ENCODE peak calls at places on chromosomes 6 and 20, in seven cellular contexts. One of them, this sample, is unnamed.

GRCh38 chr6:119541132-119541905 is 191.8 kb upstream of the MAN1A1 start:
- DNase-seq in thoracic aorta: no peak
- DNase-seq in NCI-H1417: no peak
- DNase-seq in HuH-7: no peak
- DNase-seq in HT-29: peak
- DNase-seq in skeletal muscle cell: peak
- DNase-seq in endothelial cell: no peak
- DNase-seq in this sample: no peak

GRCh38 chr6:119193707-119194106 is 115.2 kb upstream of the FAM184A start:
- DNase-seq in thoracic aorta: no peak
- DNase-seq in NCI-H1417: no peak
- DNase-seq in HuH-7: no peak
- DNase-seq in HT-29: no peak
- DNase-seq in skeletal muscle cell: no peak
- DNase-seq in endothelial cell: no peak
- DNase-seq in this sample: no peak

GRCh38 chr6:14281831-14282230 is 164.3 kb downstream of the CD83 start:
- DNase-seq in thoracic aorta: no peak
- DNase-seq in NCI-H1417: no peak
- DNase-seq in HuH-7: no peak
- DNase-seq in HT-29: no peak
- DNase-seq in skeletal muscle cell: no peak
- DNase-seq in endothelial cell: no peak
- DNase-seq in this sample: no peak

GRCh38 chr6:75128881-75129570 is 76.8 kb downstream of the COL12A1 start:
- DNase-seq in thoracic aorta: no peak
- DNase-seq in NCI-H1417: no peak
- DNase-seq in HuH-7: no peak
- DNase-seq in HT-29: no peak
- DNase-seq in skeletal muscle cell: no peak
- DNase-seq in endothelial cell: no peak
- DNase-seq in this sample: no peak

GRCh38 chr6:169824848-169825557 is 73.6 kb downstream of the ERMARD start:
- DNase-seq in thoracic aorta: no peak
- DNase-seq in NCI-H1417: no peak
- DNase-seq in HuH-7: no peak
- DNase-seq in HT-29: no peak
- DNase-seq in skeletal muscle cell: no peak
- DNase-seq in endothelial cell: no peak
- DNase-seq in this sample: no peak

GRCh38 chr6:132830236-132830799 is 15.9 kb downstream of the RPS12 start:
- DNase-seq in thoracic aorta: no peak
- DNase-seq in NCI-H1417: peak
- DNase-seq in HuH-7: peak
- DNase-seq in HT-29: peak
- DNase-seq in skeletal muscle cell: no peak
- DNase-seq in endothelial cell: no peak
- DNase-seq in this sample: peak

GRCh38 chr6:133590814-133591213 is 298.1 kb upstream of the TCF21 start:
- DNase-seq in thoracic aorta: no peak
- DNase-seq in NCI-H1417: no peak
- DNase-seq in HuH-7: no peak
- DNase-seq in HT-29: peak
- DNase-seq in skeletal muscle cell: peak
- DNase-seq in endothelial cell: no peak
- DNase-seq in this sample: no peak

GRCh38 chr20:63494420-63495166 is 4.3 kb downstream of the EEF1A2 start:
- DNase-seq in thoracic aorta: no peak
- DNase-seq in NCI-H1417: no peak
- DNase-seq in HuH-7: no peak
- DNase-seq in HT-29: no peak
- DNase-seq in skeletal muscle cell: no peak
- DNase-seq in endothelial cell: no peak
- DNase-seq in this sample: no peak

GRCh38 chr6:157135691-157136090 is 187.6 kb downstream of the TMEM242 start:
- DNase-seq in thoracic aorta: no peak
- DNase-seq in NCI-H1417: no peak
- DNase-seq in HuH-7: no peak
- DNase-seq in HT-29: no peak
- DNase-seq in skeletal muscle cell: no peak
- DNase-seq in endothelial cell: no peak
- DNase-seq in this sample: no peak

GRCh38 chr6:44435500-44435899 is 48.0 kb downstream of the CDC5L start:
- DNase-seq in thoracic aorta: no peak
- DNase-seq in NCI-H1417: no peak
- DNase-seq in HuH-7: no peak
- DNase-seq in HT-29: no peak
- DNase-seq in skeletal muscle cell: no peak
- DNase-seq in endothelial cell: no peak
- DNase-seq in this sample: no peak

GRCh38 chr6:14165091-14165490 is 47.5 kb downstream of the CD83 start:
- DNase-seq in thoracic aorta: no peak
- DNase-seq in NCI-H1417: no peak
- DNase-seq in HuH-7: no peak
- DNase-seq in HT-29: no peak
- DNase-seq in skeletal muscle cell: peak
- DNase-seq in endothelial cell: no peak
- DNase-seq in this sample: no peak

GRCh38 chr6:109877028-109877726 is 100.9 kb upstream of the GPR6 start:
- DNase-seq in thoracic aorta: no peak
- DNase-seq in NCI-H1417: no peak
- DNase-seq in HuH-7: no peak
- DNase-seq in HT-29: no peak
- DNase-seq in skeletal muscle cell: no peak
- DNase-seq in endothelial cell: no peak
- DNase-seq in this sample: no peak

GRCh38 chr6:429515-430121 is 38.1 kb downstream of the IRF4 start:
- DNase-seq in thoracic aorta: no peak
- DNase-seq in NCI-H1417: no peak
- DNase-seq in HuH-7: no peak
- DNase-seq in HT-29: no peak
- DNase-seq in skeletal muscle cell: no peak
- DNase-seq in endothelial cell: no peak
- DNase-seq in this sample: no peak

GRCh38 chr20:64102647-64103354 is 4.6 kb downstream of the NPBWR2 start:
- DNase-seq in thoracic aorta: no peak
- DNase-seq in NCI-H1417: peak
- DNase-seq in HuH-7: peak
- DNase-seq in HT-29: no peak
- DNase-seq in skeletal muscle cell: no peak
- DNase-seq in endothelial cell: no peak
- DNase-seq in this sample: peak

GRCh38 chr6:118660218-118660569 is 8.8 kb upstream of the CEP85L start:
- DNase-seq in thoracic aorta: no peak
- DNase-seq in NCI-H1417: peak
- DNase-seq in HuH-7: no peak
- DNase-seq in HT-29: no peak
- DNase-seq in skeletal muscle cell: no peak
- DNase-seq in endothelial cell: no peak
- DNase-seq in this sample: no peak

GRCh38 chr6:108331982-108332381 is 37.1 kb downstream of the AFG1L start:
- DNase-seq in thoracic aorta: no peak
- DNase-seq in NCI-H1417: no peak
- DNase-seq in HuH-7: no peak
- DNase-seq in HT-29: no peak
- DNase-seq in skeletal muscle cell: no peak
- DNase-seq in endothelial cell: no peak
- DNase-seq in this sample: no peak

GRCh38 chr6:12504325-12504966 is 212.1 kb upstream of the PHACTR1 start:
- DNase-seq in thoracic aorta: no peak
- DNase-seq in NCI-H1417: no peak
- DNase-seq in HuH-7: peak
- DNase-seq in HT-29: peak
- DNase-seq in skeletal muscle cell: no peak
- DNase-seq in endothelial cell: peak
- DNase-seq in this sample: peak

GRCh38 chr20:53954734-53955658 is 115.4 kb downstream of the BCAS1 start:
- DNase-seq in thoracic aorta: no peak
- DNase-seq in NCI-H1417: no peak
- DNase-seq in HuH-7: no peak
- DNase-seq in HT-29: no peak
- DNase-seq in skeletal muscle cell: no peak
- DNase-seq in endothelial cell: no peak
- DNase-seq in this sample: no peak

GRCh38 chr6:38487423-38487822 is 152.3 kb downstream of the BTBD9 start:
- DNase-seq in thoracic aorta: no peak
- DNase-seq in NCI-H1417: no peak
- DNase-seq in HuH-7: no peak
- DNase-seq in HT-29: no peak
- DNase-seq in skeletal muscle cell: no peak
- DNase-seq in endothelial cell: no peak
- DNase-seq in this sample: no peak

GRCh38 chr20:31822421-31823330 is 3.5 kb downstream of the MYLK2 start:
- DNase-seq in thoracic aorta: peak
- DNase-seq in NCI-H1417: peak
- DNase-seq in HuH-7: peak
- DNase-seq in HT-29: peak
- DNase-seq in skeletal muscle cell: no peak
- DNase-seq in endothelial cell: peak
- DNase-seq in this sample: peak

GRCh38 chr6:85185977-85186376 is 263.9 kb upstream of the NT5E start:
- DNase-seq in thoracic aorta: no peak
- DNase-seq in NCI-H1417: no peak
- DNase-seq in HuH-7: no peak
- DNase-seq in HT-29: no peak
- DNase-seq in skeletal muscle cell: peak
- DNase-seq in endothelial cell: no peak
- DNase-seq in this sample: no peak

GRCh38 chr6:154891901-154892300 is 103.2 kb upstream of the TIAM2 start:
- DNase-seq in thoracic aorta: no peak
- DNase-seq in NCI-H1417: no peak
- DNase-seq in HuH-7: no peak
- DNase-seq in HT-29: peak
- DNase-seq in skeletal muscle cell: no peak
- DNase-seq in endothelial cell: no peak
- DNase-seq in this sample: no peak

GRCh38 chr20:54345301-54345724 is 130.1 kb upstream of the DOK5 start:
- DNase-seq in thoracic aorta: no peak
- DNase-seq in NCI-H1417: no peak
- DNase-seq in HuH-7: no peak
- DNase-seq in HT-29: peak
- DNase-seq in skeletal muscle cell: peak
- DNase-seq in endothelial cell: no peak
- DNase-seq in this sample: no peak

GRCh38 chr6:137357263-137357947 is 136.8 kb downstream of the OLIG3 start:
- DNase-seq in thoracic aorta: no peak
- DNase-seq in NCI-H1417: no peak
- DNase-seq in HuH-7: peak
- DNase-seq in HT-29: no peak
- DNase-seq in skeletal muscle cell: no peak
- DNase-seq in endothelial cell: no peak
- DNase-seq in this sample: peak

GRCh38 chr20:56859751-56860366 is 230.8 kb downstream of the TFAP2C start:
- DNase-seq in thoracic aorta: no peak
- DNase-seq in NCI-H1417: no peak
- DNase-seq in HuH-7: no peak
- DNase-seq in HT-29: no peak
- DNase-seq in skeletal muscle cell: no peak
- DNase-seq in endothelial cell: no peak
- DNase-seq in this sample: peak

GRCh38 chr20:23165307-23165750 is 79.2 kb upstream of the CD93 start:
- DNase-seq in thoracic aorta: no peak
- DNase-seq in NCI-H1417: no peak
- DNase-seq in HuH-7: no peak
- DNase-seq in HT-29: peak
- DNase-seq in skeletal muscle cell: no peak
- DNase-seq in endothelial cell: peak
- DNase-seq in this sample: peak

GRCh38 chr6:82396964-82397761 is 33.5 kb downstream of the TPBG start:
- DNase-seq in thoracic aorta: no peak
- DNase-seq in NCI-H1417: no peak
- DNase-seq in HuH-7: no peak
- DNase-seq in HT-29: peak
- DNase-seq in skeletal muscle cell: peak
- DNase-seq in endothelial cell: no peak
- DNase-seq in this sample: no peak

GRCh38 chr6:106158816-106159215 is 72.7 kb downstream of the PRDM1 start:
- DNase-seq in thoracic aorta: no peak
- DNase-seq in NCI-H1417: no peak
- DNase-seq in HuH-7: no peak
- DNase-seq in HT-29: no peak
- DNase-seq in skeletal muscle cell: no peak
- DNase-seq in endothelial cell: no peak
- DNase-seq in this sample: no peak

GRCh38 chr6:149423946-149424440 is 23.9 kb downstream of the SUMO4 start:
- DNase-seq in thoracic aorta: no peak
- DNase-seq in NCI-H1417: peak
- DNase-seq in HuH-7: no peak
- DNase-seq in HT-29: no peak
- DNase-seq in skeletal muscle cell: no peak
- DNase-seq in endothelial cell: no peak
- DNase-seq in this sample: no peak

GRCh38 chr6:52937908-52938307 is 28.4 kb upstream of the GSTA3 start:
- DNase-seq in thoracic aorta: no peak
- DNase-seq in NCI-H1417: no peak
- DNase-seq in HuH-7: no peak
- DNase-seq in HT-29: no peak
- DNase-seq in skeletal muscle cell: no peak
- DNase-seq in endothelial cell: no peak
- DNase-seq in this sample: no peak

GRCh38 chr6:31621991-31622390 is 1.5 kb downstream of the PRRC2A start:
- DNase-seq in thoracic aorta: no peak
- DNase-seq in NCI-H1417: no peak
- DNase-seq in HuH-7: no peak
- DNase-seq in HT-29: peak
- DNase-seq in skeletal muscle cell: no peak
- DNase-seq in endothelial cell: no peak
- DNase-seq in this sample: no peak

GRCh38 chr6:3088853-3089445 is 20.7 kb downstream of the RIPK1 start:
- DNase-seq in thoracic aorta: no peak
- DNase-seq in NCI-H1417: no peak
- DNase-seq in HuH-7: no peak
- DNase-seq in HT-29: no peak
- DNase-seq in skeletal muscle cell: no peak
- DNase-seq in endothelial cell: no peak
- DNase-seq in this sample: no peak

GRCh38 chr20:1509237-1509636 is 18.0 kb upstream of the SIRPB2 start:
- DNase-seq in thoracic aorta: no peak
- DNase-seq in NCI-H1417: no peak
- DNase-seq in HuH-7: peak
- DNase-seq in HT-29: peak
- DNase-seq in skeletal muscle cell: no peak
- DNase-seq in endothelial cell: peak
- DNase-seq in this sample: peak

GRCh38 chr6:106087548-106088325 is 1.6 kb downstream of the PRDM1 start:
- DNase-seq in thoracic aorta: no peak
- DNase-seq in NCI-H1417: no peak
- DNase-seq in HuH-7: no peak
- DNase-seq in HT-29: no peak
- DNase-seq in skeletal muscle cell: peak
- DNase-seq in endothelial cell: no peak
- DNase-seq in this sample: peak